ENCODE peak calls at places on chromosomes 13 and 19, in four cellular contexts. One of them, this sample, is unnamed.

GRCh38 chr19:53057904-53058579 is 13.5 kb downstream of the ERVV-2 start:
- DNase-seq in ovary: peak; percentile 45
- DNase-seq in BJ: no peak
- DNase-seq in endodermal cell: peak; percentile 88
- DNase-seq in this sample: peak; percentile 60

GRCh38 chr13:35760678-35761308 is 284.3 kb upstream of the MAB21L1 start:
- DNase-seq in ovary: no peak
- DNase-seq in BJ: no peak
- DNase-seq in endodermal cell: peak; percentile 69
- DNase-seq in this sample: no peak

GRCh38 chr13:110047511-110047910 is 259.4 kb downstream of the COL4A1 start:
- DNase-seq in ovary: peak; percentile 34
- DNase-seq in BJ: no peak
- DNase-seq in endodermal cell: no peak
- DNase-seq in this sample: no peak

GRCh38 chr13:75647126-75647784 is 11.1 kb downstream of the LMO7 start:
- DNase-seq in ovary: no peak
- DNase-seq in BJ: no peak
- DNase-seq in endodermal cell: no peak
- DNase-seq in this sample: no peak

GRCh38 chr13:110869805-110870706 is 44.8 kb downstream of the ANKRD10 start:
- DNase-seq in ovary: peak; percentile 83
- DNase-seq in BJ: peak; percentile 99
- DNase-seq in endodermal cell: peak; percentile 80
- DNase-seq in this sample: no peak

GRCh38 chr13:91609353-91609752 is 210.9 kb downstream of the GPC5 start:
- DNase-seq in ovary: no peak
- DNase-seq in BJ: no peak
- DNase-seq in endodermal cell: no peak
- DNase-seq in this sample: no peak

GRCh38 chr19:31338069-31338767 is 11.0 kb downstream of the TSHZ3 start:
- DNase-seq in ovary: peak; percentile 81
- DNase-seq in BJ: no peak
- DNase-seq in endodermal cell: peak; percentile 91
- DNase-seq in this sample: no peak

GRCh38 chr13:35723820-35724219 is 247.3 kb upstream of the MAB21L1 start:
- DNase-seq in ovary: no peak
- DNase-seq in BJ: no peak
- DNase-seq in endodermal cell: peak; percentile 34
- DNase-seq in this sample: no peak

GRCh38 chr13:58495668-58496067 is 864.1 kb downstream of the PCDH17 start:
- DNase-seq in ovary: no peak
- DNase-seq in BJ: no peak
- DNase-seq in endodermal cell: no peak
- DNase-seq in this sample: no peak

GRCh38 chr19:10151521-10151920 is 31.8 kb upstream of the EIF3G start:
- DNase-seq in ovary: no peak
- DNase-seq in BJ: no peak
- DNase-seq in endodermal cell: no peak
- DNase-seq in this sample: no peak

GRCh38 chr19:55113570-55114039 is 3.8 kb downstream of the PPP1R12C start:
- DNase-seq in ovary: peak; percentile 88
- DNase-seq in BJ: peak; percentile 90
- DNase-seq in endodermal cell: peak; percentile 89
- DNase-seq in this sample: peak; percentile 75

GRCh38 chr19:6476896-6477431 is 4.6 kb downstream of the DENND1C start:
- DNase-seq in ovary: no peak
- DNase-seq in BJ: no peak
- DNase-seq in endodermal cell: no peak
- DNase-seq in this sample: no peak

GRCh38 chr13:33629610-33630009 is 188.3 kb upstream of the RFC3 start:
- DNase-seq in ovary: no peak
- DNase-seq in BJ: no peak
- DNase-seq in endodermal cell: no peak
- DNase-seq in this sample: no peak

GRCh38 chr19:10260141-10260584 is 8.1 kb downstream of the MRPL4 start:
- DNase-seq in ovary: no peak
- DNase-seq in BJ: no peak
- DNase-seq in endodermal cell: no peak
- DNase-seq in this sample: no peak

GRCh38 chr13:28396053-28396452 is 98.9 kb downstream of the FLT1 start:
- DNase-seq in ovary: no peak
- DNase-seq in BJ: no peak
- DNase-seq in endodermal cell: no peak
- DNase-seq in this sample: no peak

GRCh38 chr13:98976941-98977340 is 923 bp downstream of the DOCK9 start:
- DNase-seq in ovary: no peak
- DNase-seq in BJ: no peak
- DNase-seq in endodermal cell: no peak
- DNase-seq in this sample: no peak

GRCh38 chr13:24217601-24218281 is 57.2 kb downstream of the SPATA13 start:
- DNase-seq in ovary: no peak
- DNase-seq in BJ: no peak
- DNase-seq in endodermal cell: peak; percentile 67
- DNase-seq in this sample: no peak

GRCh38 chr13:27321619-27322385 is 51.2 kb downstream of the RASL11A start:
- DNase-seq in ovary: no peak
- DNase-seq in BJ: no peak
- DNase-seq in endodermal cell: no peak
- DNase-seq in this sample: no peak

GRCh38 chr19:16531380-16531669 is 10.9 kb downstream of the CHERP start:
- DNase-seq in ovary: no peak
- DNase-seq in BJ: no peak
- DNase-seq in endodermal cell: no peak
- DNase-seq in this sample: no peak

GRCh38 chr19:10764340-10764894 is 46.5 kb downstream of the DNM2 start:
- DNase-seq in ovary: no peak
- DNase-seq in BJ: no peak
- DNase-seq in endodermal cell: no peak
- DNase-seq in this sample: no peak

GRCh38 chr13:60509601-60510386 is 112.8 kb downstream of the TDRD3 start:
- DNase-seq in ovary: no peak
- DNase-seq in BJ: no peak
- DNase-seq in endodermal cell: no peak
- DNase-seq in this sample: no peak

GRCh38 chr19:23321953-23322549 is 71.9 kb upstream of the ZNF724 start:
- DNase-seq in ovary: no peak
- DNase-seq in BJ: no peak
- DNase-seq in endodermal cell: no peak
- DNase-seq in this sample: no peak

GRCh38 chr13:39895254-39895653 is 239.8 kb downstream of the COG6 start:
- DNase-seq in ovary: no peak
- DNase-seq in BJ: no peak
- DNase-seq in endodermal cell: no peak
- DNase-seq in this sample: no peak

GRCh38 chr19:11090264-11091032 is 1.2 kb downstream of the LDLR start:
- DNase-seq in ovary: peak; percentile 97
- DNase-seq in BJ: peak; percentile 68
- DNase-seq in endodermal cell: peak; percentile 99
- DNase-seq in this sample: peak; percentile 96

GRCh38 chr19:39845621-39846175 is 481 bp downstream of the FBL start:
- DNase-seq in ovary: peak; percentile 40
- DNase-seq in BJ: no peak
- DNase-seq in endodermal cell: no peak
- DNase-seq in this sample: no peak

GRCh38 chr19:1290699-1291651 is 5.3 kb downstream of the EFNA2 start:
- DNase-seq in ovary: no peak
- DNase-seq in BJ: no peak
- DNase-seq in endodermal cell: no peak
- DNase-seq in this sample: no peak

GRCh38 chr13:42883771-42884170 is 102.4 kb downstream of the FAM216B start:
- DNase-seq in ovary: no peak
- DNase-seq in BJ: no peak
- DNase-seq in endodermal cell: peak; percentile 56
- DNase-seq in this sample: no peak

GRCh38 chr19:45601524-45602522 is at the start of gene GPR4:
- DNase-seq in ovary: no peak
- DNase-seq in BJ: no peak
- DNase-seq in endodermal cell: peak; percentile 89
- DNase-seq in this sample: no peak

GRCh38 chr19:11692127-11692790 is 46.5 kb downstream of the ZNF823 start:
- DNase-seq in ovary: no peak
- DNase-seq in BJ: no peak
- DNase-seq in endodermal cell: no peak
- DNase-seq in this sample: no peak

GRCh38 chr13:71169125-71169524 is 697.9 kb downstream of the DACH1 start:
- DNase-seq in ovary: no peak
- DNase-seq in BJ: no peak
- DNase-seq in endodermal cell: no peak
- DNase-seq in this sample: no peak

GRCh38 chr19:38849746-38850230 is at the start of gene HNRNPL:
- DNase-seq in ovary: no peak
- DNase-seq in BJ: no peak
- DNase-seq in endodermal cell: peak; percentile 99
- DNase-seq in this sample: no peak

DNA sequence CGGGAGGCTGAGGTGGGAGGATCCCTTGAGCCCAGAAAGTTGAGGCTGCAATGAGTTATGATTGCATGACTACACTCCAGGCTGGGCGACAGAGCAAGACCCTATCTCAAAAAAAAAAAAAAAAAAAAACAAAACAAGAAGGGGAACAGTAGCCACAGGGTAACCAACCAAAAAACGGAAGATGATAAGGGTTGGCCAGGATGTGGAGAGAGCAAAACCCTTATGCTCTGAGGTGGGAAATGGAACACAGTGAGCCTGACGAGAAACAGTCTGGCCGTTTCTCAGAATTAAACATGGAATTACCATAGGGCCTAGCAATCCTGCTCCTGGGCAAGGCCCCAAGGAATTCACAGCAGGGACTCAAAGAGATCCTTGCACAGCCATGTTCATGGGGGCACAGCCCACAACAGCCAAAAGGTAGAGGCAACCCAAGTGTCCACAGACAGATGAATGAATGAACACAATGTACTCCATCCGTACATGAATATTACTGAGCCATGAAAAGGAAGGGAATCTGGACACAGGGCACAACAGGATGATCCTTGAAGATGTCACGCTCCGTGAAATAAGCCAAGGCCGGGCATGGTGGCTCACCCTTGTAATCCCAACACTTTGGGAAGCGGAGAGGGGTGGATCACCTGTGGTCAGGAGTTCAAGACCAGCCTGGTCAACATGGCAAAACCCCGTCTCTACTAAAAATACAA is 11.3 kb downstream of the NMRK2 start:
- DNase-seq in ovary: no peak
- DNase-seq in BJ: no peak
- DNase-seq in endodermal cell: no peak
- DNase-seq in this sample: no peak
- H3K27me3 ChIP-seq in ovary: no peaks in the 10 kb centered on the region
- H3K27me3 ChIP-seq in BJ: no peaks in the 10 kb centered on the region
- H3K27me3 ChIP-seq in endodermal cell: no peaks in the 10 kb centered on the region
- H3K27me3 ChIP-seq in this sample: no peaks in the 10 kb centered on the region

DNA sequence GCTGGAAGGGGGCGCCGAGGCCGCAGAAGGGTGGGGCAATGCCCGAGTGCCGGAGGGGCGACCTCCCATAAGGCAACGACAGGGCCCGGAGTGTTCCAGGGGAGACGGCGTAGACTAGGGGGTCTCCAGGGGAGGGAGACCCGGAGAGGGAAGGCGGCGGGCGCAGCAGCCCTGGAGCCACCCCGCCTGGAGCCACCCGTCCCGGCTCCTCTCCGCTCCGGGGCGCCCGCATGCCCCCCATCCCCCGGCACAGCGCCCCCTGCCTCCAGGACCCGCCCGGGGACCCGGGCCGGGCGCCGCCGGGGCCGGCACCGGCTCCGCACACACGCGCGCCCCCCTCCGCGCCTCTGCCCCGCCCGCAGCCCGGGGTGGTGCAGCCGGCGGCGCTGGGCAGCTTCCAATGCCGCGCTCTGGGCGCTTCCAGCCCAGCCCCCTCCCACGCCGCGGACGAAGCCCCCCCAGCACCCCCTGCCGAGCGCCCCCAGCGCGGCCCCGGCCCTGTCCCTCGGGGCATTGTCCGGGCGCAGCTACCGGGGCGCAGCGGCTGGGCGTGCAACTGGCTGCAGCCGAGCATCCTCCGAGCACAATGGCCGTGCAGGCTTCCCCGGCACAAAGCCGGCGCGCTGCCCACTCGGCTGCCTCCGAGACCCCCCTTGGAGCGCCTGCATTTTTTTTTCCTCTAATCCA is 519 bp downstream of the PTPRS start:
- DNase-seq in ovary: peak; percentile 45
- DNase-seq in BJ: no peak
- DNase-seq in endodermal cell: peak; percentile 85
- DNase-seq in this sample: no peak
- H3K27me3 ChIP-seq in ovary: no peaks in the 10 kb centered on the region
- H3K27me3 ChIP-seq in BJ: peaks cover 22% of the 10 kb centered on the region
- H3K27me3 ChIP-seq in endodermal cell: peaks cover 11% of the 10 kb centered on the region
- H3K27me3 ChIP-seq in this sample: peaks cover 9% of the 10 kb centered on the region

DNA sequence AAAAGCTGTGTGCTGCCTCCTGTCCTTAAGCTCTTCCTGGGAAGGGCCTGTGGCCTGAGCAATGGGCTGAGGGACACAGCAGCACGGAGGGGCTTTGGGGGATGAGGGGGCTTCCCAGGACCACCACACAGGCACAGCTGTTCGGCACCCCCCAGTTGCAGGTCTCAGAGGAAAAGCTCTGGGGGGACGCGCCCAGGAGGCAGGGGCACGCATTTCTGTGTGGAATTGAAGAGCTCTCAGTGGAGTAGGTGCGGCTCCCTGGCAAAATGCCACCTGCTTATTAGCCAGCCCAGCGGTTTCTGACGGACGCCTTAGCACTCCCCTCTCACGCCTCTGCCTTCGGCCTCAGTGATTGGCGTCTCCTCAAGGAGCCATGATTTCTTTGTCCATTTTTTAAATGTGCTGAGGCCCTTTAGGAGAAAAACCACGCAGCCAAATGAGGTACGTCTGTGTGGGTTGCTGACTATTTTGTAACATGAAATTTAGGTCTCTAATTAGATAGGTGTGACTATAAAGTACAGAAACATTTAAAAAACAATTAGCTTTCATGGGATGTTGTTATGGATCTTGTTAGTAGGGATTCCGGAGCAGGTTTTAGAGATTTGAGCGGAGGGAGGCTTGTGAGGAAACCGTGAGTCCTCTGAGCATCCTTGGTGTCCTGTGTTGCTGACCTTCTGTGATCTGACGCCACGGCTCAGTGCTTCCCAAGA is 4.0 kb downstream of the MCF2L start:
- DNase-seq in ovary: no peak
- DNase-seq in BJ: no peak
- DNase-seq in endodermal cell: no peak
- DNase-seq in this sample: no peak
- H3K27me3 ChIP-seq in ovary: no peaks in the 10 kb centered on the region
- H3K27me3 ChIP-seq in BJ: peaks cover 28% of the 10 kb centered on the region
- H3K27me3 ChIP-seq in endodermal cell: no peaks in the 10 kb centered on the region
- H3K27me3 ChIP-seq in this sample: peaks cover 35% of the 10 kb centered on the region

GRCh38 chr19:13070425-13071140 is 32.1 kb downstream of the LYL1 start:
- DNase-seq in ovary: no peak
- DNase-seq in BJ: no peak
- DNase-seq in endodermal cell: no peak
- DNase-seq in this sample: no peak

GRCh38 chr19:13068064-13068807 is 34.4 kb downstream of the LYL1 start:
- DNase-seq in ovary: no peak
- DNase-seq in BJ: no peak
- DNase-seq in endodermal cell: no peak
- DNase-seq in this sample: no peak

GRCh38 chr19:13066933-13067831 is 35.5 kb downstream of the LYL1 start:
- DNase-seq in ovary: no peak
- DNase-seq in BJ: no peak
- DNase-seq in endodermal cell: no peak
- DNase-seq in this sample: no peak

GRCh38 chr19:13071444-13072205 is 31.0 kb downstream of the LYL1 start:
- DNase-seq in ovary: no peak
- DNase-seq in BJ: no peak
- DNase-seq in endodermal cell: no peak
- DNase-seq in this sample: no peak

GRCh38 chr19:13069415-13070369 is 33.0 kb downstream of the LYL1 start:
- DNase-seq in ovary: no peak
- DNase-seq in BJ: no peak
- DNase-seq in endodermal cell: peak; percentile 61
- DNase-seq in this sample: no peak
- H3K27me3 ChIP-seq in ovary: no peaks in the 10 kb centered on the region
- H3K27me3 ChIP-seq in BJ: no peaks in the 10 kb centered on the region
- H3K27me3 ChIP-seq in endodermal cell: peaks cover 3% of the 10 kb centered on the region
- H3K27me3 ChIP-seq in this sample: peaks cover 45% of the 10 kb centered on the region